ENCODE peak calls at places on chromosomes 3 and 15, in four cellular contexts. S, Z, H and B are unnamed samples.

GRCh38 chr15:100863406-100864198 is 16.0 kb upstream of the ALDH1A3 start:
- DNase-seq in S (no peak), Z (no peak), H (no peak), B (no peak)

GRCh38 chr15:67419705-67420104 is 101.2 kb upstream of the C15orf61 start:
- DNase-seq in S (no peak), Z (no peak), H (no peak), B (no peak)

GRCh38 chr3:65758871-65759598 is 279.7 kb downstream of the MAGI1 start:
- DNase-seq in S (no peak), Z (no peak), H (no peak), B (no peak)

GRCh38 chr3:95002665-95003064 is 939.8 kb downstream of the NSUN3 start:
- DNase-seq in S (no peak), Z (no peak), H (peak), B (no peak)

GRCh38 chr15:37059051-37059450 is 41.3 kb downstream of the MEIS2 start:
- DNase-seq in S (no peak), Z (no peak), H (no peak), B (no peak)

GRCh38 chr3:178518660-178519396 is 17.4 kb upstream of the KCNMB2 start:
- DNase-seq in S (no peak), Z (no peak), H (no peak), B (peak)

GRCh38 chr15:66701422-66702034 is 508 bp upstream of the SMAD6 start:
- DNase-seq in S (peak), Z (peak), H (peak), B (no peak)

GRCh38 chr3:190718691-190719090 is 143.8 kb downstream of the GMNC start:
- DNase-seq in S (no peak), Z (no peak), H (no peak), B (no peak)

GRCh38 chr3:106438916-106439315 is 570.1 kb upstream of the CBLB start:
- DNase-seq in S (no peak), Z (no peak), H (no peak), B (no peak)

GRCh38 chr3:154022603-154023002 is 98.6 kb upstream of the ARHGEF26 start:
- DNase-seq in S (no peak), Z (peak), H (no peak), B (no peak)

GRCh38 chr3:194455481-194455880 is 31.3 kb downstream of the ATP13A3 start:
- DNase-seq in S (no peak), Z (no peak), H (no peak), B (no peak)

GRCh38 chr3:32685604-32686185 is 707 bp downstream of the CNOT10 start:
- DNase-seq in S (peak), Z (peak), H (no peak), B (no peak)

GRCh38 chr3:115062412-115062956 is 84.6 kb downstream of the ZBTB20 start:
- DNase-seq in S (no peak), Z (no peak), H (no peak), B (no peak)

GRCh38 chr3:56547486-56547885 is 9.5 kb upstream of the CCDC66 start:
- DNase-seq in S (no peak), Z (no peak), H (peak), B (no peak)

GRCh38 chr15:36075333-36075732 is 504.1 kb upstream of the CDIN1 start:
- DNase-seq in S (no peak), Z (no peak), H (no peak), B (no peak)

GRCh38 chr3:43794776-43795175 is 104.0 kb downstream of the ABHD5 start:
- DNase-seq in S (no peak), Z (no peak), H (no peak), B (no peak)

GRCh38 chr3:97825101-97825500 is 3.3 kb downstream of the CRYBG3 start:
- DNase-seq in S (no peak), Z (no peak), H (no peak), B (no peak)

GRCh38 chr15:43794269-43795037 is 2.3 kb downstream of the SERF2 start:
- DNase-seq in S (no peak), Z (no peak), H (no peak), B (no peak)

GRCh38 chr15:85495096-85495495 is 114.7 kb downstream of the AKAP13 start:
- DNase-seq in S (no peak), Z (no peak), H (no peak), B (no peak)

GRCh38 chr15:35738370-35738769 is 192.4 kb upstream of the DPH6 start:
- DNase-seq in S (no peak), Z (no peak), H (no peak), B (no peak)

GRCh38 chr15:77002954-77003912 is 8.3 kb downstream of the PSTPIP1 start:
- DNase-seq in S (no peak), Z (no peak), H (no peak), B (peak)

GRCh38 chr3:158105710-158106438 is at the start of gene SHOX2:
- DNase-seq in S (peak), Z (no peak), H (no peak), B (no peak)

GRCh38 chr15:98155356-98155755 is 194.9 kb downstream of the ARRDC4 start:
- DNase-seq in S (no peak), Z (no peak), H (no peak), B (no peak)

GRCh38 chr3:27720899-27721716 is 1.0 kb downstream of the EOMES start:
- DNase-seq in S (no peak), Z (no peak), H (peak), B (no peak)

GRCh38 chr3:187228740-187229139 is 31.5 kb downstream of the RTP1 start:
- DNase-seq in S (no peak), Z (no peak), H (no peak), B (no peak)

GRCh38 chr3:150114873-150115570 is 144.3 kb upstream of the PFN2 start:
- DNase-seq in S (no peak), Z (no peak), H (no peak), B (peak)

GRCh38 chr15:33963831-33964664 is 4.2 kb upstream of the CHRM5 start:
- DNase-seq in S (peak), Z (peak), H (peak), B (no peak)

GRCh38 chr3:46882377-46883015 is 5.0 kb downstream of the PTH1R start:
- DNase-seq in S (no peak), Z (no peak), H (peak), B (no peak)

GRCh38 chr3:23055733-23056376 is 147.3 kb upstream of the UBE2E2 start:
- DNase-seq in S (no peak), Z (no peak), H (no peak), B (no peak)

GRCh38 chr3:193490580-193490979 is 64.1 kb downstream of the ATP13A4 start:
- DNase-seq in S (no peak), Z (no peak), H (no peak), B (no peak)

GRCh38 chr3:119601154-119601553 is 3.5 kb downstream of the PLA1A start:
- DNase-seq in S (no peak), Z (no peak), H (no peak), B (no peak)

GRCh38 chr3:149393355-149394165 is 16.1 kb upstream of the TM4SF1 start:
- DNase-seq in S (peak), Z (peak), H (peak), B (peak)

GRCh38 chr3:17079933-17080332 is 195.2 kb downstream of the PLCL2 start:
- DNase-seq in S (no peak), Z (no peak), H (no peak), B (no peak)

GRCh38 chr15:100940785-100941379 is 21.7 kb downstream of the LRRK1 start:
- DNase-seq in S (no peak), Z (no peak), H (no peak), B (no peak)

GRCh38 chr3:146221276-146221675 is 29.6 kb downstream of the PLSCR4 start:
- DNase-seq in S (no peak), Z (peak), H (no peak), B (no peak)

GRCh38 chr3:146222204-146223046 is 28.5 kb downstream of the PLSCR4 start:
- DNase-seq in S (peak), Z (peak), H (no peak), B (no peak)

GRCh38 chr3:146217324-146217723 is 33.6 kb downstream of the PLSCR4 start:
- DNase-seq in S (no peak), Z (no peak), H (no peak), B (no peak)

GRCh38 chr3:146223401-146224373 is 27.2 kb downstream of the PLSCR4 start:
- DNase-seq in S (peak), Z (peak), H (no peak), B (no peak)

GRCh38 chr3:146218880-146219866 is 31.7 kb downstream of the PLSCR4 start:
- DNase-seq in S (peak), Z (peak), H (peak), B (no peak)
- TF ChIP-seq RAD21 in S (peak), Z (no peak), H (peak), B (peak)

GRCh38 chr3:126357299-126358037 is at the start of gene KLF15:
- DNase-seq in S (peak), Z (peak), H (peak), B (no peak)

GRCh38 chr3:126354776-126355175 is 2.4 kb downstream of the KLF15 start:
- DNase-seq in S (no peak), Z (no peak), H (no peak), B (no peak)

GRCh38 chr3:126356373-126357298 is 572 bp downstream of the KLF15 start:
- DNase-seq in S (no peak), Z (no peak), H (peak), B (no peak)

GRCh38 chr3:126355251-126355650 is 2.0 kb downstream of the KLF15 start:
- DNase-seq in S (no peak), Z (no peak), H (no peak), B (no peak)

GRCh38 chr3:126355777-126356372 is 1.3 kb downstream of the KLF15 start:
- DNase-seq in S (no peak), Z (peak), H (peak), B (no peak)
- TF ChIP-seq PBX3 in S (no peak), Z (no peak), H (no peak), B (no peak)

GRCh38 chr3:4848176-4848575 is 131.1 kb upstream of the BHLHE40 start:
- DNase-seq in S (no peak), Z (no peak), H (no peak), B (no peak)

GRCh38 chr3:4843619-4844018 is 135.6 kb upstream of the BHLHE40 start:
- DNase-seq in S (no peak), Z (no peak), H (no peak), B (no peak)

GRCh38 chr3:4846529-4846928 is 132.7 kb upstream of the BHLHE40 start:
- DNase-seq in S (no peak), Z (no peak), H (no peak), B (no peak)

GRCh38 chr3:4849136-4849535 is 130.1 kb upstream of the BHLHE40 start:
- DNase-seq in S (no peak), Z (no peak), H (no peak), B (no peak)

GRCh38 chr3:4845882-4846281 is 133.4 kb upstream of the BHLHE40 start:
- DNase-seq in S (no peak), Z (no peak), H (no peak), B (peak)
- TF ChIP-seq RAD21 in S (no peak), Z (no peak), H (no peak), B (no peak)

DNA sequence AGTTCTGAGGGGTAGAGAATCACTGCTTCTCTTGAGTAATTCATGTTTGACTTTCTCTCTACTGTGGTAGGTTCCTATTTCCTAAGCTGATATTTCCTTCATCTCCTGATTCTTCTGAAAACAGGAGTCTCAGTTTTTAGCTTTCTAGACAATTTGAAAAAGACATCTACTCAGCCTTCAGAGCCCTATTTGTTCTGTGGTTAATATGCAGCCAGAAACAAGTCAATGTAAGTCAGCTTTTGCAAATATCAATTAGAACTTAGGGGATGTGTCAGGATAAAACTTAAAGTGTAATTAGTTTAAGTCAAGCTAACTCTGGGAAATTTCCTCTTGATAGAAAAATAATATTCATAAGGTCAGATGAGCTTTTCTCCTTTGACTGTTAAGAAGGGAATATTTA is 21.7 kb upstream of the HACD2 start:
- DNase-seq in S (no peak), Z (peak), H (no peak), B (no peak)
- TF ChIP-seq PBX3 in S (no peak), Z (no peak), H (no peak), B (no peak)

GRCh38 chr3:127775398-127776109 is 46.8 kb downstream of the MGLL start:
- DNase-seq in S (no peak), Z (no peak), H (no peak), B (no peak)
- TF ChIP-seq RAD21 in S (no peak), Z (no peak), H (no peak), B (no peak)

DNA sequence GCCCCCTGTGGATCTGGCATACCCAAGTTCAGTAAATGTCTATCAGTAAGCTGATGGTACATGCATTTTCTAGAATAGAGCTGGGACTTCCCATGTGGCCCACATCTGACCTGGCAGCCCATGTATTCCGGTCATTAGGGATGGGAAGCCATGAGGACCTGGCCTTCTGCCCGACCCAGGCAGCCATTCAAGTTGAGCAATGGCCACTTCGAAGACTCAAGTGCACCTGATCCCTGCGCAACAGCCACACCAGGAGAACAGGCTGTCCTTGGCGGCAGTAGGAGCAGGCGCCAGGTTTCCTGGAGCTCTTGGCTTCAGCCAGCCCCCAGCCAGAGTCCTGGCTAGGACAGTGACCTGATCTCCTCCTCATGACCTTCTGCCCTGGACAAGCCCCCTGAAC is 14.6 kb downstream of the HEMK1 start:
- DNase-seq in S (no peak), Z (no peak), H (no peak), B (no peak)
- TF ChIP-seq PBX3 in S (no peak), Z (no peak), H (no peak), B (no peak)

GRCh38 chr15:96544162-96544756 is 213.8 kb downstream of the NR2F2 start:
- DNase-seq in S (no peak), Z (no peak), H (peak), B (no peak)
- TF ChIP-seq RAD21 in S (no peak), Z (no peak), H (no peak), B (no peak)

GRCh38 chr15:69820819-69821218 is 276.9 kb downstream of the TLE3 start:
- DNase-seq in S (no peak), Z (no peak), H (no peak), B (no peak)

GRCh38 chr15:69824075-69824876 is 273.4 kb downstream of the TLE3 start:
- DNase-seq in S (no peak), Z (no peak), H (no peak), B (no peak)

GRCh38 chr15:69825941-69826817 is 271.5 kb downstream of the TLE3 start:
- DNase-seq in S (no peak), Z (no peak), H (no peak), B (no peak)

GRCh38 chr15:69824877-69825406 is 272.8 kb downstream of the TLE3 start:
- DNase-seq in S (no peak), Z (no peak), H (no peak), B (no peak)

GRCh38 chr15:69823223-69823907 is 274.4 kb downstream of the TLE3 start:
- DNase-seq in S (peak), Z (no peak), H (peak), B (no peak)
- TF ChIP-seq PBX3 in S (no peak), Z (no peak), H (no peak), B (no peak)

DNA sequence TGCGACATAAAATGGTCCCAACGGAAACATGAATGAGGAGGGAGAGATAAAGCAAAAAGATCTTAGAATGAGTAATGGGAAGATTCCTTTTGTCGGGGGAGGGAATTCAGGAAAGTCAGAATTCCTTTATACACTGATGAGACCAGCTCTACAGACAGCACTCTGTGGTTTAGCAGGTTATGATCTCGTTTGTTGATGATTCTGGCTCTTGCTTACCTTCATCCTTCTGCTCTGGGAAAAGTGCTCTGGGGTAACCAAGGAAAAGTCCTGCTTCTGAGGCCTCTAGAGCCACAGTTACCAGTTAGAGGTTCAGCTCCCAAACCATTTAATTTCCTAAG is 150.7 kb upstream of the NR2E3 start:
- DNase-seq in S (no peak), Z (no peak), H (no peak), B (no peak)
- TF ChIP-seq RAD21 in S (no peak), Z (no peak), H (no peak), B (no peak)